ENCODE peak calls at places on chromosomes 2 and 18, in four cellular contexts. V is HCT116, A is sigmoid colon, Q is transverse colon. Z is an unnamed sample.

GRCh38 chr2:142127248-142127647 is 3.6 kb downstream of the LRP1B start:
- DNase-seq in V (no peak), A (no peak), Q (no peak), Z (no peak)

GRCh38 chr2:45647986-45648520 is 3.4 kb upstream of the PRKCE start:
- DNase-seq in V (no peak), A (no peak), Q (no peak), Z (no peak)

GRCh38 chr2:26570083-26570430 is 71.1 kb downstream of the CIB4 start:
- DNase-seq in V (no peak), A (no peak), Q (no peak), Z (no peak)

GRCh38 chr2:9702604-9703084 is 71.8 kb upstream of the YWHAQ start:
- DNase-seq in V (no peak), A (no peak), Q (no peak), Z (no peak)

GRCh38 chr2:174623690-174624089 is 26.1 kb upstream of the WIPF1 start:
- DNase-seq in V (no peak), A (no peak), Q (no peak), Z (no peak)

GRCh38 chr2:223760838-223761502 is 76.4 kb downstream of the AP1S3 start:
- DNase-seq in V (peak), A (no peak), Q (peak), Z (peak)

GRCh38 chr2:61763605-61764034 is 90.2 kb downstream of the FAM161A start:
- DNase-seq in V (peak), A (peak), Q (peak), Z (peak)

GRCh38 chr18:49819768-49820662 is 6.7 kb upstream of the ACAA2 start:
- DNase-seq in V (no peak), A (no peak), Q (peak), Z (no peak)

GRCh38 chr18:48589797-48590519 is 51.1 kb downstream of the CTIF start:
- DNase-seq in V (no peak), A (peak), Q (no peak), Z (peak)

GRCh38 chr18:23498062-23498582 is 5.2 kb upstream of the RMC1 start:
- DNase-seq in V (no peak), A (no peak), Q (no peak), Z (no peak)

GRCh38 chr2:41910126-41910525 is 137.7 kb upstream of the PKDCC start:
- DNase-seq in V (no peak), A (no peak), Q (no peak), Z (no peak)

GRCh38 chr2:44352510-44352909 is 8.8 kb downstream of the PREPL start:
- DNase-seq in V (no peak), A (no peak), Q (no peak), Z (no peak)

GRCh38 chr2:201127570-201127969 is 11.6 kb downstream of the CFLAR start:
- DNase-seq in V (no peak), A (no peak), Q (no peak), Z (no peak)

GRCh38 chr2:47250576-47251403 is 95.7 kb upstream of the STPG4 start:
- DNase-seq in V (no peak), A (no peak), Q (no peak), Z (no peak)

GRCh38 chr2:198097628-198098027 is 293.2 kb downstream of the PLCL1 start:
- DNase-seq in V (no peak), A (no peak), Q (no peak), Z (no peak)

GRCh38 chr2:13014783-13015182 is 298.0 kb downstream of the TRIB2 start:
- DNase-seq in V (no peak), A (no peak), Q (no peak), Z (no peak)

GRCh38 chr2:135948642-135949355 is 36.6 kb downstream of the DARS1 start:
- DNase-seq in V (peak), A (no peak), Q (no peak), Z (no peak)

GRCh38 chr2:195410272-195410671 is 246.8 kb upstream of the SLC39A10 start:
- DNase-seq in V (no peak), A (no peak), Q (no peak), Z (no peak)

GRCh38 chr2:166351319-166351718 is 24.4 kb downstream of the SCN9A start:
- DNase-seq in V (no peak), A (no peak), Q (no peak), Z (no peak)

GRCh38 chr18:8813621-8814020 is 108.3 kb downstream of the MTCL1 start:
- DNase-seq in V (no peak), A (no peak), Q (no peak), Z (no peak)

GRCh38 chr18:51150430-51150746 is 47.1 kb downstream of the MEX3C start:
- DNase-seq in V (no peak), A (no peak), Q (no peak), Z (no peak)

GRCh38 chr2:96665083-96665569 is 22.6 kb downstream of the FER1L5 start:
- DNase-seq in V (peak), A (peak), Q (no peak), Z (no peak)

GRCh38 chr18:41134426-41134825 is 820.6 kb upstream of the PIK3C3 start:
- DNase-seq in V (no peak), A (no peak), Q (no peak), Z (no peak)

GRCh38 chr2:165827921-165828276 is 33.9 kb upstream of the GALNT3 start:
- DNase-seq in V (no peak), A (no peak), Q (no peak), Z (no peak)

GRCh38 chr18:26342646-26343045 is 116.4 kb downstream of the TAF4B start:
- DNase-seq in V (no peak), A (no peak), Q (no peak), Z (no peak)

GRCh38 chr2:202541137-202541536 is 93.6 kb upstream of the FAM117B start:
- DNase-seq in V (no peak), A (no peak), Q (no peak), Z (no peak)

GRCh38 chr2:133484106-133484505 is 84.2 kb downstream of the NCKAP5 start:
- DNase-seq in V (no peak), A (no peak), Q (no peak), Z (no peak)

GRCh38 chr2:6081542-6081872 is 389.3 kb downstream of the SOX11 start:
- DNase-seq in V (no peak), A (no peak), Q (no peak), Z (no peak)

GRCh38 chr18:46677609-46678470 is 20.8 kb upstream of the LOXHD1 start:
- DNase-seq in V (peak), A (no peak), Q (no peak), Z (no peak)

GRCh38 chr2:203600286-203600685 is 65.2 kb upstream of the RAPH1 start:
- DNase-seq in V (no peak), A (no peak), Q (no peak), Z (no peak)

GRCh38 chr2:220269421-220269820 is 642.0 kb downstream of the SLC4A3 start:
- DNase-seq in V (no peak), A (no peak), Q (no peak), Z (no peak)

GRCh38 chr2:85843543-85843942 is 45.2 kb downstream of the ST3GAL5 start:
- DNase-seq in V (no peak), A (no peak), Q (no peak), Z (no peak)

GRCh38 chr18:43846302-43846701 is 569.0 kb upstream of the SYT4 start:
- DNase-seq in V (no peak), A (no peak), Q (no peak), Z (no peak)

GRCh38 chr2:111702119-111702808 is 181.7 kb downstream of the ANAPC1 start:
- DNase-seq in V (peak), A (no peak), Q (peak), Z (no peak)

GRCh38 chr2:134207589-134208209 is 46.2 kb upstream of the MGAT5 start:
- DNase-seq in V (peak), A (no peak), Q (peak), Z (peak)

GRCh38 chr18:26634631-26635030 is 86.3 kb upstream of the KCTD1 start:
- DNase-seq in V (no peak), A (no peak), Q (no peak), Z (no peak)

GRCh38 chr18:8493141-8493540 is 116.1 kb upstream of the RAB12 start:
- DNase-seq in V (no peak), A (peak), Q (no peak), Z (no peak)

GRCh38 chr18:32956591-32957310 is 183.9 kb upstream of the KLHL14 start:
- DNase-seq in V (no peak), A (no peak), Q (no peak), Z (no peak)

DNA sequence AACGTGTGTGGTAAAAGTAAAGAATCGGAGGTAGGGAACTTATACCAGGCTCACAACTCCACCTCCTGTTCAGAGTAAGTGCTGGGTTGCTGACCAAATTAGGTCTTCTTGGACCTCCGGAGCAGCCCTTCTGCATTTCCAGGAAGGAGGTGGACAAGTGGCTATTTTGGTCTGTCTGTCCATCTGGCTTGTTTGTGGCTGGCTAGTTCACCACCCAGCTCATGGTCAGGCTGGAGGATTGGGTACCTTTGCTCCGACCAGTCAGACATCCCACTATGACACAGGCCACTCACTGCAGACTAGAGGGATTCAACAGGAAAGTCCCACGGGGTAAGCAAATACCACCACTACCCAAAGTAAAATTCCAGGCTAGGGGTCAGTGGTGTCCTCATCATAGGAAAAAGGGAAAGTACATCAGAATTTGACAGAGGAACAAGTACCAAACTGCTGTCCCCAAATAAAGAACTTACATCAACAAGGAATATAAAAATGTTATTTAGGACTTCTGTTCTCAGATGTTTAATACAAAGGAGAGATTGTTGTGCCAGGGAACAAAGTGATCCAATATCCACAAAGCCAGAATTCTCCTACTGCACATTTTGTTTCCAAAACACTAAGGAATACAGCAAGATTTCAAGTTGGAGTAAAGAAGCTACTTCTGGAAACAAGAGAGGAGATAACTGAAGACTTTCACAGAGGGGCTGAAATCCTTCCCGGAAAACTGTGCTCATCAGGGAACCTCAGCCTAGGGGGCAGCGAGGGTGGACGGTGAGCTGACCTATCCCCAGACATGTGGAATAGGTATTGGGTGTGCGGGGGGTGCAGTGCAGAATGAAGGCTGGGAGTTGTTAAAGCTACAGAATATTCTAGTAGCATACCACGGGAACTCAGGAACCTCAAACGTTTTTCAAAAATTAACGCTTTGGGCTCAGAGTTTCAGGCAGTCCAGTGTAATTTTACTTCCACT is 56.9 kb downstream of the BCL2 start:
- DNase-seq in V (no peak), A (peak), Q (no peak), Z (no peak)
- TF ChIP-seq CTCF in V (no peak), A (no peak), Q (no peak), Z (no peak)

GRCh38 chr2:235967358-235967757 is 200.8 kb downstream of the GBX2 start:
- DNase-seq in V (no peak), A (no peak), Q (no peak), Z (no peak)

GRCh38 chr2:235966396-235966795 is 201.8 kb downstream of the GBX2 start:
- DNase-seq in V (no peak), A (peak), Q (no peak), Z (peak)

GRCh38 chr2:235970204-235971040 is 197.8 kb downstream of the GBX2 start:
- DNase-seq in V (no peak), A (peak), Q (no peak), Z (peak)

GRCh38 chr2:235966932-235967331 is 201.3 kb downstream of the GBX2 start:
- DNase-seq in V (no peak), A (peak), Q (no peak), Z (peak)

DNA sequence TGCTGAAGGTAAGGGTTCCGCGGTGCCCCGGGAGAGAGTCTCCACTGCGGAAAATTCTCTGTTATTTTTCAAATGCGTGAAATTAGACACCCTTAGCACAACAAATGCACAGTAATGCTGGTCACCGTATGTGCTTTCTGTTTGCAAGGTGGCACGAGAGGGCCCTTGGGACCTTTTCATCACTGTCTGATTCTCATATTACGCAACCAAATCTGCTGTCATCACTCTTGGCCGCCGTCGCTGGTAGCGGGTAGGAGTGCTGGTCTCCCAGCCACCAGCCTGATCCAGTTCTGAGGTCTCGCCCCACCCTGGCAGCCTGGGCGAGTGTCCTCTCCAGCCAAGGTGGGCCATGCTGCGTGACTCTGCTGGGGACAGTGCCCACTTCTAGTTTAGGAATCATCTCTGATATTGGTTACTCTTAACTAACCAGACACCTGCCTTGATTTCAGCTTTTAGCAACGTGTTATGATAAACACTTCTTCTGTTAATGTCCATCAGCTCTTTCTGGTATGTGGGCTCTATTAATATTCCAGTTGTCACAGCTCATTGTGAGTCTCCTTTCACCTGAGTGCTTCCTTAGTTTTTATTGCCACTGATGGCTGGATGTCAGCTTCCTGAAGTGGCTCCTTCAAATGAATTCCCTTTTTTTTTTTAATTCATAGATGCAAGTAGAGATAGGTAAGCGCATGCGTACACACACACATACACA is 199.4 kb downstream of the GBX2 start:
- DNase-seq in V (no peak), A (peak), Q (no peak), Z (peak)
- TF ChIP-seq POLR2A in V (no peak), A (no peak), Q (no peak), Z (no peak)

GRCh38 chr18:77209587-77209986 is 40.1 kb upstream of the GALR1 start:
- DNase-seq in V (no peak), A (no peak), Q (no peak), Z (no peak)
- TF ChIP-seq POLR2AphosphoS5 in V (no peak), A (no peak), Q (no peak), Z (no peak)

GRCh38 chr18:13309031-13309430 is 90.5 kb downstream of the LDLRAD4 start:
- DNase-seq in V (no peak), A (no peak), Q (no peak), Z (no peak)
- TF ChIP-seq CTCF in V (no peak), A (no peak), Q (no peak), Z (no peak)

GRCh38 chr2:170770304-170771048 is at the start of gene ERICH2:
- DNase-seq in V (peak), A (peak), Q (peak), Z (peak)
- TF ChIP-seq POLR2A in V (no peak), A (no peak), Q (peak), Z (no peak)

GRCh38 chr2:233690444-233690843 is 2.2 kb upstream of the UGT1A6 start:
- DNase-seq in V (no peak), A (no peak), Q (no peak), Z (no peak)

GRCh38 chr2:233689498-233689897 is 3.2 kb upstream of the UGT1A6 start:
- DNase-seq in V (no peak), A (no peak), Q (no peak), Z (no peak)

GRCh38 chr2:233692648-233693047 is at the start of gene UGT1A6:
- DNase-seq in V (no peak), A (no peak), Q (no peak), Z (no peak)

GRCh38 chr2:233693963-233694362 is 1.3 kb downstream of the UGT1A6 start:
- DNase-seq in V (no peak), A (no peak), Q (no peak), Z (no peak)

DNA sequence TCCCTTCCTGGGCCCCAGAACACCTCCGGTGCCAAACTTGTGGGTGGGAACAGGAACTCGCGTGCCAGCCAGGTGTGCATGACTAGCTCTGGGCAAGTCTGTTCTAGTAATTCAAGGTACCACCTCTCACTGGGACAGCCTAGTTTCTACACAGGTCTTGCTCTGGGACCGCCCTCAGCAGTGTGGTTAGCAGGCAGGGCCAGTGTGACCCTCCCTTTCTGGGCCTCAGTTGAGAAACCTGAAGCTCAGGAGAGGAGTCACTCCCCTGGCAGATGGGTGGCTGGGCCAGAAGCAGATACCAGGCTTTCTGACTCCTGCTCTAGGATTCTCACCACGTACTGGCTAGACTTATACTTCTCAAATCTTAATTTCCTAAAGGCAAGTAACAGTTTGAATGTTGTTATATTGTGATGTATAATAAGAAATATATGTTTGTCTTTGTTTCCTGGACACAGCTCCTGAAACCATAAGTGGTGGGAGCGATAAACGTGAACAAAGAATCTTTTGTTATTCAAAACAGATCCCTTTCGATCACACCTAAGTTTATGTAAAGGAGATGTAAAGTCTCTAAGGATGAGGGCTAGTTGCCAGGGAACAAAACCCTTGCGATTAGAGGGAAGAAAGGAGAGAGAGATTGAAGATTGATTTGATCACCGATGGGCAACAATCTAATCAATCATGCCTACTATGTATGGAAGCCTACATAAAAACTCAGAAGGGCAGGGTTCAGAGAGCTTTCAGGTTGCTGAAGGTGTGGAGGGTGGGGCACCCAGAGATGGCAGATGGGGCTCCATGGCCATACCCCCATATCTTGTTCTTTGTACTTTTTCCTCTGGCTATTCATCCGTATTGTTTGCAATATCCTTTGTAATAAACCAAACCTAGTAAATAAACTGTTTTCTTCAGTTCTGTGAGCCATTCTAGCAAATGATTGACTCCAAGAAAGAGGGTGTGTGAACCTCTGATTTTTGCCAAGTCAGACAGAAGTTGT is 952 bp upstream of the UGT1A6 start:
- DNase-seq in V (no peak), A (no peak), Q (peak), Z (no peak)
- TF ChIP-seq POLR2AphosphoS5 in V (no peak), A (no peak), Q (peak), Z (no peak)

DNA sequence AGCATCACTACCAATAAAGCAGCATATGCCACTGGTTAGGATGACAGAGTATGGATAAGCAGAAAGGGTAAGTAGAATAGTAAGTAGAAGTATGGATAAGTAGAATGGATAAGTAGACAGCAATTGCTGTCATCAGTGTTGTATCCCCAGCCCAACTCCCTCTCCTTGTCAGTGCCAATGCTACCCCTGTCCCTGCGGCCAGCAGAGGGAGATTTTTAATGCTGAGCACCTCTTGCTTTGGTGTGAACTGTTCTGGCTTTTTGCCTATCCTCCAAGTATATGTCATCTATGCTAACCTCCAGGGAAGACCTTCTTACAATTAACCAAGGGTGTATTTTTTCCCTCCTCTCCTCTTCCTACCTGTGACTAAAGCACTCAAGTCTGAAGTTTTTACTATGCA is 136.7 kb upstream of the SPHKAP start:
- DNase-seq in V (peak), A (no peak), Q (peak), Z (no peak)
- TF ChIP-seq CTCF in V (peak), A (no peak), Q (peak), Z (peak)

GRCh38 chr2:64852771-64853241 is 136.4 kb upstream of the SLC1A4 start:
- DNase-seq in V (no peak), A (no peak), Q (no peak), Z (no peak)
- TF ChIP-seq POLR2A in V (no peak), A (no peak), Q (no peak), Z (no peak)

DNA sequence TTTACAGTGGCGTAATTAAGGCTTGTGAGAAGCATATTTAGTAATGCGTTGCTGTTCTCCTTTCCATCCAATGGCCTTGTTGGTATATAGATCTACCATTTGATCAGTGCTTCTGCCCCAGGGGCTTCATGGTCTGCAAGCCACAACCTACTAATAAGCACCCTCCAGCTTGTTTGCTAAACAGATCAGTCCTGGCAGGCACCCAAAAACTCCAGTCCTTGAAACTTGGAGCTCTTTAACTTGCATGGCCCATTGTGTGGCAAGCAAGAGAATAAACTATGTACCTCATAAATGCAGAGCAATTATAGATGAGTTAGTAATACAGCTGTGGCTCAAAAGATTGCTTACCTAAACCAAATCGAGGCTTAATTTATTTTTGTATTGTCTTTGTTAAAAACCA is 158.5 kb downstream of the FTCDNL1 start:
- DNase-seq in V (no peak), A (no peak), Q (peak), Z (no peak)
- TF ChIP-seq POLR2AphosphoS5 in V (no peak), A (no peak), Q (no peak), Z (no peak)

Z was measured in spleen.